ENCODE peak calls at places on chromosomes 11 and 22, in six cellular contexts. D, S, G, V, N and L are unnamed samples.

GRCh38 chr11:10287140-10287539 is 6.9 kb downstream of the SBF2 start:
- DNase-seq in S (no peak), V (no peak), G (no peak), D (no peak), N (no peak), L (no peak)

GRCh38 chr11:86442420-86442819 is 67.7 kb downstream of the CCDC81 start:
- DNase-seq in D (no peak), N (no peak), S (no peak), G (no peak), V (peak), L (no peak)

GRCh38 chr11:18329196-18329870 is 7.0 kb downstream of the GTF2H1 start:
- DNase-seq in S (no peak), N (no peak), G (no peak), D (peak), V (peak), L (no peak)

GRCh38 chr11:117232911-117233409 is 489 bp downstream of the RNF214 start:
- DNase-seq in D (peak), S (no peak), G (peak), N (no peak), V (no peak), L (no peak)

GRCh38 chr22:48744283-48744641 is 1083.4 kb downstream of the BRD1 start:
- DNase-seq in S (no peak), D (no peak), V (no peak), N (no peak), G (peak), L (no peak)

GRCh38 chr11:93089474-93090102 is 108.2 kb downstream of the SLC36A4 start:
- DNase-seq in G (peak), S (no peak), N (peak), V (peak), D (no peak), L (no peak)

GRCh38 chr11:93484716-93485115 is 58.5 kb downstream of the SMCO4 start:
- DNase-seq in G (no peak), D (no peak), V (no peak), S (no peak), N (no peak), L (no peak)

GRCh38 chr11:68546555-68546954 is 86.0 kb downstream of the PPP6R3 start:
- DNase-seq in D (no peak), N (no peak), V (peak), G (peak), S (peak), L (peak)

GRCh38 chr22:30265851-30266444 is 703 bp downstream of the OSM start:
- DNase-seq in S (peak), N (no peak), V (no peak), D (peak), G (no peak), L (no peak)

GRCh38 chr22:49951001-49951677 is 9.4 kb upstream of the PIM3 start:
- DNase-seq in V (no peak), G (no peak), D (no peak), N (peak), S (no peak), L (no peak)

GRCh38 chr11:17413414-17414316 is 25.2 kb upstream of the KCNJ11 start:
- DNase-seq in V (no peak), S (no peak), D (no peak), N (no peak), G (no peak), L (no peak)

GRCh38 chr11:64123102-64123434 is 42.8 kb downstream of the MACROD1 start:
- DNase-seq in V (no peak), G (peak), D (no peak), S (peak), N (no peak), L (no peak)

GRCh38 chr22:46569848-46570695 is 32.7 kb upstream of the CELSR1 start:
- DNase-seq in G (no peak), N (no peak), S (no peak), V (no peak), D (no peak), L (no peak)

GRCh38 chr11:109971184-109971523 is 122.0 kb upstream of the ZC3H12C start:
- DNase-seq in G (no peak), D (no peak), V (no peak), S (no peak), N (no peak), L (peak)

GRCh38 chr11:130999992-131000770 is 83.9 kb upstream of the SNX19 start:
- DNase-seq in S (no peak), V (peak), D (no peak), N (no peak), G (no peak), L (no peak)

GRCh38 chr22:45218974-45219373 is 21.7 kb downstream of the KIAA0930 start:
- DNase-seq in G (no peak), S (no peak), V (no peak), D (no peak), N (no peak), L (no peak)

GRCh38 chr22:31917227-31917921 is 27.0 kb upstream of the YWHAH start:
- DNase-seq in V (no peak), S (no peak), D (peak), G (peak), N (no peak), L (no peak)

GRCh38 chr11:57409321-57410100 is 17.4 kb downstream of the SLC43A3 start:
- DNase-seq in G (no peak), N (no peak), D (no peak), V (no peak), S (no peak), L (no peak)
- TF ChIP-seq POLR2A in G (no peak), N (no peak), D (no peak), V (no peak), S (no peak), L (no peak)

DNA sequence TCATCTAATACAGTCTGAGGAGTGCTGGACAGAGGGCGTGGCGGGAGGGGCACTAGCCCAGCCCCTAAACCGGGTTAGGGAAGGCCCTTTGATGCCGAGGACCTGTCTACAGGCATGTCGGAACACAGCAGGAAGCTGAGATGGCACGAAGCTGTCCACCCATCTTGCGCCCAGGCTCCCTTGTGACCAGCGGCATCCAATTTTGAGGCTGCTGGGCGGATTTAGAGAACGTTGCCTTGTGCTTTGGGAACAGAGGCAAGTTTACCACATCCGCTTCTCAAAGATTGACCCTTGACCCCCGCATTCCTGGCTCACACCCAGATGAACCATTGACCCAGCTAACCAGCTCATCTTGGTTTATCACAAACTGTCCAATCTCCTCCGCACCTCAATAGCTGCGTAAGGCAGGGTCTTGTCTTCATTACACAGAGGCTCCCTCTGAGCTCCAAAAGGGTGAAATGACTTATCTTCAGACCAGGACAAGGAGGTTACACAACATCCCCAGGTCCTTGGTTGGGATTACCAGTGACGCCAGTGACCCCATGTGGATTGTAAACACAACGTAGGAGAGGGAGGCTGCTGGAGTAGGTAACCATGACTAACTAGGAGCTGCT is 4.5 kb downstream of the FAM83F start:
- DNase-seq in S (no peak), D (no peak), N (no peak), G (no peak), V (peak), L (no peak)
- TF ChIP-seq POLR2A in S (no peak), D (no peak), N (no peak), G (no peak), V (no peak), L (no peak)

GRCh38 chr11:124875943-124876817 is 10.9 kb downstream of the ROBO3 start:
- DNase-seq in D (peak), S (peak), V (peak), N (peak), G (peak), L (peak)
- TF ChIP-seq POLR2A in D (no peak), S (no peak), V (peak), N (no peak), G (no peak), L (peak)

GRCh38 chr11:45771942-45772522 is 32.9 kb upstream of the SLC35C1 start:
- DNase-seq in G (peak), D (peak), N (peak), V (peak), S (peak), L (peak)
- TF ChIP-seq POLR2A in G (no peak), D (no peak), N (no peak), V (no peak), S (no peak), L (no peak)

GRCh38 chr22:22772396-22772795 is 115.2 kb upstream of the IGLL5 start:
- DNase-seq in D (no peak), S (no peak), G (no peak), N (no peak), V (no peak), L (no peak)

GRCh38 chr22:22772883-22773282 is 114.7 kb upstream of the IGLL5 start:
- DNase-seq in D (no peak), S (no peak), N (no peak), G (no peak), V (no peak), L (no peak)

GRCh38 chr22:22770881-22771280 is 116.7 kb upstream of the IGLL5 start:
- DNase-seq in S (no peak), N (no peak), G (no peak), D (no peak), V (no peak), L (no peak)

GRCh38 chr22:22770280-22770871 is 117.2 kb upstream of the IGLL5 start:
- DNase-seq in V (peak), D (no peak), S (no peak), N (no peak), G (peak), L (peak)

GRCh38 chr22:22771696-22772377 is 115.8 kb upstream of the IGLL5 start:
- DNase-seq in S (no peak), D (no peak), V (no peak), G (no peak), N (no peak), L (no peak)
- TF ChIP-seq POLR2A in S (no peak), D (no peak), V (no peak), G (no peak), N (no peak), L (no peak)

GRCh38 chr11:104965735-104966134 is 2.6 kb downstream of the CASP4 start:
- DNase-seq in G (no peak), V (no peak), D (no peak), N (no peak), S (no peak), L (no peak)

GRCh38 chr11:104970756-104971155 is 2.4 kb upstream of the CASP4 start:
- DNase-seq in S (no peak), G (no peak), N (no peak), D (no peak), V (no peak), L (no peak)

GRCh38 chr11:104968856-104969776 is 742 bp upstream of the CASP4 start:
- DNase-seq in N (peak), G (peak), D (no peak), V (no peak), S (peak), L (no peak)

GRCh38 chr11:104967493-104968364 is 645 bp downstream of the CASP4 start:
- DNase-seq in N (no peak), S (no peak), V (no peak), G (no peak), D (no peak), L (no peak)

DNA sequence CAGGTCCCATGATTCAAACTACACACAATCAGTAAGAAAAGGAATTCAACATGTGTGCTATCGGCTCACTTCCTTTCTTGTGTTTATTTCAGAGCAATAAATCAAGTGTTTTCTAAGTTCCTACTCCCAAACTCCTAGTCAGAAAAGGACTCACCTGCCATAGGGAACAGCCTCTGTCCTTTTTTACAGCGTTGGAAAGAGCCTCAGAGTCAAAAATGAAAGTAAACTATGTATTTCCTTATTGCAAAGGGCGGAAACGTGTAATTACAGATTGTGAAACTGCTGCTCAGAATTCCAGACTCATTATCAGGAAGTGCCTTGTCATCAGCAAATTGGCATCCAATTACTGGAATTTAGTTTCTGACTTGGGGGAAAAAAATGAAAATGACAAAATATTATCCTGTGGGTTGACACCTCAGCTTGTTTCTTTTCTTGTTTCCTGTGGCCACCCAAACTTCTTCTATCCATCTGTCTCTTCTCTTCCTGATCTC is at the start of gene CASP4:
- DNase-seq in G (no peak), S (no peak), D (no peak), V (peak), N (peak), L (no peak)
- TF ChIP-seq POLR2A in G (no peak), S (peak), D (peak), V (no peak), N (no peak), L (no peak)

DNA sequence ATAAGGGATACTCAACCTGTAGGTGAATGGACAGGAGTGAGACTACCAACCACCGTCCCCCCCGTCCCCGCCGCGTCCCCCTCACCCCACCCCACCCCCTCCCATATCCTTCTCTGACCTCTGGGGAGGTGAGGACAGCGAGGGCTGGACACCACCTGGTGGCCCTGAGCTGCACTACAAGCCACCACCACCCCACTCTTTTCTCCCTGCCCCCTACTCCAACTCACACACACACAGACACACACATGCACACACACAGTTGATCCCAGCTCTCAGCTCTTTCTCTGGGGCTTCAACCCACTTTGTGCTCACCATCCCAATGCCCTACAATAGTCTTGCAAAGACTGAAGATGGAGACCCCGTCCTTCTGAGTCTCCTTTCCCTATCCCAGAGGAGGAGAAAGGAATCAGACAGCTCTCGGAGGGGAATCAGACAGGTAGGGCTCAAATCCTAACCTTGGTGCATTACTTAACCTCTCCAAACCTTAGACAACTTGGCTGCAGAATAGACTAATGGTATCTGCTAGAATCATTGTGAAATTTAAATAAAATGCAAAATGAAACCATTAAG is 100.8 kb downstream of the PDE2A start:
- DNase-seq in G (peak), D (no peak), N (no peak), V (peak), S (no peak), L (no peak)
- TF ChIP-seq POLR2A in G (no peak), D (no peak), N (no peak), V (no peak), S (no peak), L (no peak)

DNA sequence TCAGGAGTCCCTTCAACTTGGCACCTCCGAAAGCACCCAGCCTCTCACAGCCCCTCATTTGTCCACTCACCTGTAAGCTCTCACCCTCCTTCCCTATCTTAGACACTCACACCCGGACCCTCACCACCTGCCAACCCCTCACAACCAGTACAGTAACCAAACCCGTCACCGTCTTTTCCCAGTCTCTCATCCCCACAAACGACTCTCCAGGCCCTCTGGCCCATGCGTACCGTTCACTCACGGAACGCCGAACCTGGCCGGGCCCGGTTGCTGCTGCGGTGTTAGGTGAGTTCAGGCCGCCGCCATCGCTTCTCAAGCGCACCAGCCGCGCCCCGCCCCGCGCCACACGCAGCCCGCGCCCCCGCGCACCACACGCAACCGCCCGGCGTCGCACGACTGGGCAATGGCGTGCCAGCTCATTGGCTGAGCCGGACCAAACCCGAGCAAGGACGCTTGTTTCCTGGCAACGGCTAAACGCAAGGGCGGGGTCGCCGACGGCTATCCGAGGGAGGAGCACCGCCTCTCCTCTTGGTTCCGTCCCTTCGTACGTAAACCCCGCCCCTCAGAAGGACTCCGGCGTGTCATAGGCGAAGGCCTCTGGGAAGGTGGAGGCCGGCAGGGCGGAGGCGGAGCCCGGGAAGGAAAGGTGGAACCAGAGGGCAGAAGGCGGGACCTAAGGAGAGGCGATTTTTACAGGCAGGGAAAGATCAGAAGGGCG is at the start of gene FHIP1B:
- DNase-seq in V (peak), N (peak), S (peak), G (peak), D (peak), L (peak)
- TF ChIP-seq POLR2A in V (peak), N (no peak), S (peak), G (no peak), D (peak), L (peak)